ENCODE peak calls at places on chromosomes 4 and X, in five cellular contexts. R is A549, S is K562, P is GM23338, I is GM12878. O is an unnamed sample.
A peak's percentile ranks its signal among the peaks of the same experiment; 100 is the strongest.

GRCh38 chr4:110132822-110133719 is 65.3 kb downstream of the ELOVL6 start:
- DNase-seq in I (no peak), R (no peak), P (no peak), S (no peak), O (peak; percentile 44)

GRCh38 chrX:101025126-101025525 is 26.8 kb downstream of the TRMT2B start:
- DNase-seq in R (no peak), S (no peak), I (no peak), P (no peak), O (no peak)

GRCh38 chr4:138870739-138871633 is 144.6 kb upstream of the NOCT start:
- DNase-seq in R (peak; percentile 67), I (peak; percentile 7), P (peak; percentile 88), S (peak; percentile 58), O (peak; percentile 55)

GRCh38 chr4:19224820-19225219 is 1026.9 kb upstream of the SLIT2 start:
- DNase-seq in P (peak; percentile 66), R (peak; percentile 5), S (no peak), I (no peak), O (no peak)

GRCh38 chr4:24210332-24210902 is 320.6 kb upstream of the PPARGC1A start:
- DNase-seq in R (peak; percentile 62), I (no peak), P (no peak), S (no peak), O (no peak)

GRCh38 chr4:94536049-94536448 is 84.3 kb downstream of the PDLIM5 start:
- DNase-seq in R (no peak), I (no peak), P (peak; percentile 63), S (peak; percentile 22), O (no peak)

GRCh38 chr4:6199344-6199921 is 916 bp downstream of the JAKMIP1 start:
- DNase-seq in P (peak; percentile 76), I (no peak), R (peak; percentile 19), S (no peak), O (no peak)

GRCh38 chrX:124435616-124436015 is 89.3 kb downstream of the SH2D1A start:
- DNase-seq in I (no peak), R (no peak), S (no peak), P (no peak), O (no peak)

GRCh38 chr4:71209161-71209560 is 129.7 kb upstream of the SLC4A4 start:
- DNase-seq in R (peak; percentile 5), S (no peak), P (no peak), I (no peak), O (no peak)

GRCh38 chrX:20477836-20478532 is 211.3 kb upstream of the RPS6KA3 start:
- DNase-seq in I (no peak), R (no peak), S (no peak), P (no peak), O (no peak)

GRCh38 chr4:156596026-156596425 is 375.6 kb downstream of the PDGFC start:
- DNase-seq in R (no peak), I (no peak), S (no peak), P (no peak), O (no peak)

GRCh38 chr4:3371581-3372001 is 70.2 kb upstream of the HGFAC start:
- DNase-seq in R (no peak), S (no peak), P (peak; percentile 52), I (no peak), O (no peak)
- TF ChIP-seq JUNB in R (no peak), S (no peak), P (no peak), I (no peak), O (no peak)

GRCh38 chrX:139044680-139045079 is 333.2 kb upstream of the FGF13 start:
- DNase-seq in I (no peak), S (no peak), R (no peak), P (no peak), O (no peak)

GRCh38 chrX:139052461-139052860 is 340.9 kb upstream of the FGF13 start:
- DNase-seq in R (no peak), I (no peak), P (no peak), S (no peak), O (no peak)

GRCh38 chrX:139049455-139049854 is 337.9 kb upstream of the FGF13 start:
- DNase-seq in I (no peak), R (no peak), S (no peak), P (no peak), O (no peak)
- TF ChIP-seq JUNB in I (no peak), R (no peak), S (no peak), P (no peak), O (no peak)

DNA sequence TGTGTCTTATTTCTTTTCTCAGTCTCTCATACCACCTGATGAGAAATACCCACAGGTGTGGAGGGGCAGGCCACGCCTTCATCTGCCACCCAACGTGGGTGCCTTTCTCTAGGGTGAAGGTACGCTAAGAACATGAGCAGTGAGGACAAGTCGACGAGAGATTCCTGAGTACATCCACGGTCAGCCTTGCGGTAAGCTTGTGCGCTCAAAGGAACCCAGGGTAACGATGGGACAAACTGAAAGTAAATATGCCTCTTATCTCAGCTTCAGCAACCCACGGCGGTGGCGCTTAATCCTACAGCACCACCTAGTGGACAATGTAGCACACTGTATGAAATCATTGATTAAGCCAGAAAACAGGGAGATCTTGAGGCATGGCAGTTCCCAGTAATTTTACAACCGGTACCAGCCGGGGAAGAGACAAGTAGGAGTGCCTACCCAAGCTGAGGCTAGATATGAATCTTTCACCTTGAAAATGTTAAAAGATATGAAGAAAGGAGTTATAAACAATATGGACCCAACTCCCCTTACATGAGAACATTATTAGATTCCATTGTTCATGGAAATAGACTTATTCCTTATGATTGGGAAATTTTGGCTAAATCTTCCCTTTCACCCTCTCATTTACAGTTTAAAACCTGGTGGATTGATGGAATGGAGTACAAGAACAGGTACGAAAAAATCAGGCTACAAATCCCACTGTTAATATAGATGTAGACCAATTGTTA is 63.0 kb downstream of the ZNF732 start:
- DNase-seq in S (peak; percentile 43), R (peak; percentile 55), I (peak; percentile 34), P (peak; percentile 95), O (peak; percentile 18)
- TF ChIP-seq JUNB in S (no peak), R (no peak), I (no peak), P (no peak), O (no peak)

DNA sequence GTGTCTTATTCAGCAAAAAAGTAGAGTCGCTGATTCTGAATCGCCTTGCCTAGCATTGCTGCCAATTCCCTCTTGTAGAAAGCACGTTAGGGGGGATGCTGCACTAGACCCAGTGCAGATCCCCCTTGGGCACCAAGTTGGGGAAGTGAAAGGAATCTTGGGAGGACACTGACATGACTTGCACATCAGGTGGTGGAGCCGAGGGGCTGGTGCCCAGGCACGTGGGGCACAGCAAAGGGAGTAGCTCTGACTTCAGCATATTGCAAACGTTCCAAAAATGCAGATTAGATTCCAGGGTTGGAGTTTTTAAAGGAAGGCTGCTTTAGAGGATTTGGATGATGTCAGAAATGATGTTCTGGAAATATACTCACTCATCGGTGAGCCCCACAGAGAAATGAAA is 47.4 kb upstream of the GPM6B start:
- DNase-seq in S (no peak), I (no peak), P (no peak), R (no peak), O (no peak)
- TF ChIP-seq JUNB in S (no peak), I (no peak), P (no peak), R (no peak), O (no peak)

DNA sequence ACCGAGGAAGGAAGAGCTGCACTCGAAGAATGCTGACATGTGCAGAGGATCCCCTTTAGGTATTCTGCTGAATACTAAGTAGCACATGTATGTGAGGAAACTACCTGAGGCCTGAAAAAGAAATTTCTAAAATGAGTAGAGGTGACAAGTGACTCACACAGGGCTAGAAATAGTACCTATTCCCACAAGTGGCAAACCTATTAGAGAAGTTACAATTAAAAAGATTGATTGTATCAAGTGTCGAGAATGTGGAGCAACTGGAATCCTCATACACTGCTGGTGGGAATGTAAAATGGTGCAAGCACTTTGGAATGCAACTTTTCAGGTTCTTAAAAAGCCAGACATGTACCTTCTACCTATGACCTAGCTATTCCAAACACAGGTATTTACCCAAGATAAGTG is 47.4 kb downstream of the CCSER1 start:
- DNase-seq in S (no peak), P (peak; percentile 30), R (no peak), I (no peak), O (no peak)
- TF ChIP-seq JUNB in S (no peak), P (no peak), R (no peak), I (no peak), O (no peak)